ENCODE peak calls at places on chromosomes 1 and 21, in eight cellular contexts. S is ascending aorta, A is GM20000, N is omental fat pad, H is fibroblast of pulmonary artery, B is upper lobe of left lung, T is fibroblast of the aortic adventitia, P is left ventricle myocardium inferior. R is an unnamed sample.

GRCh38 chr1:31745071-31745897 is 18.9 kb downstream of the ADGRB2 start:
- DNase-seq in S (peak; percentile 81), A (peak; percentile 87), N (no peak), H (peak; percentile 66), B (peak; percentile 30), T (peak; percentile 66), P (peak; percentile 67), R (peak; percentile 60)

GRCh38 chr21:42652527-42653491 is 612 bp upstream of the PDE9A start:
- DNase-seq in S (peak; percentile 77), A (peak; percentile 44), N (no peak), H (peak; percentile 30), B (peak; percentile 91), T (no peak), P (peak; percentile 64), R (no peak)

GRCh38 chr1:2472561-2473166 is 3.4 kb upstream of the PLCH2 start:
- DNase-seq in S (no peak), A (no peak), N (no peak), H (no peak), B (no peak), T (no peak), P (no peak), R (no peak)

GRCh38 chr1:58515794-58516401 is 30.6 kb downstream of the OMA1 start:
- DNase-seq in S (peak; percentile 66), A (peak; percentile 59), N (no peak), H (peak; percentile 91), B (peak; percentile 56), T (peak; percentile 92), P (no peak), R (peak; percentile 68)

GRCh38 chr1:228337031-228337564 is 69.5 kb downstream of the TRIM11 start:
- DNase-seq in S (peak; percentile 41), A (no peak), N (peak; percentile 6), H (no peak), B (peak; percentile 18), T (no peak), P (peak; percentile 7), R (no peak)

GRCh38 chr1:224429616-224430015 is 5.0 kb downstream of the WDR26 start:
- DNase-seq in S (no peak), A (no peak), N (no peak), H (no peak), B (no peak), T (no peak), P (no peak), R (no peak)

GRCh38 chr21:34707876-34708325 is 39.1 kb downstream of the CLIC6 start:
- DNase-seq in S (no peak), A (peak; percentile 79), N (no peak), H (no peak), B (no peak), T (no peak), P (no peak), R (no peak)

GRCh38 chr1:203148127-203148526 is 20.6 kb downstream of the ADORA1 start:
- DNase-seq in S (no peak), A (no peak), N (no peak), H (no peak), B (no peak), T (no peak), P (no peak), R (no peak)

GRCh38 chr21:46077674-46078101 is 20.2 kb upstream of the COL6A2 start:
- DNase-seq in S (peak; percentile 38), A (no peak), N (no peak), H (no peak), B (peak; percentile 17), T (no peak), P (no peak), R (no peak)

GRCh38 chr1:244211559-244211944 is 160.5 kb downstream of the ZBTB18 start:
- DNase-seq in S (no peak), A (no peak), N (no peak), H (peak; percentile 88), B (no peak), T (peak; percentile 81), P (no peak), R (no peak)

GRCh38 chr1:170682809-170683208 is 18.9 kb downstream of the PRRX1 start:
- DNase-seq in S (no peak), A (no peak), N (no peak), H (no peak), B (no peak), T (no peak), P (no peak), R (no peak)

GRCh38 chr1:204834329-204834728 is 36.3 kb upstream of the NFASC start:
- DNase-seq in S (no peak), A (no peak), N (no peak), H (no peak), B (no peak), T (no peak), P (no peak), R (no peak)

GRCh38 chr1:5887436-5888290 is 104.6 kb downstream of the NPHP4 start:
- DNase-seq in S (no peak), A (no peak), N (no peak), H (no peak), B (no peak), T (no peak), P (no peak), R (no peak)

GRCh38 chr1:241396747-241397691 is 40.0 kb upstream of the RGS7 start:
- DNase-seq in S (no peak), A (no peak), N (no peak), H (no peak), B (no peak), T (no peak), P (no peak), R (peak; percentile 35)

GRCh38 chr1:3086272-3086671 is 17.3 kb downstream of the PRDM16 start:
- DNase-seq in S (no peak), A (no peak), N (no peak), H (no peak), B (no peak), T (no peak), P (no peak), R (no peak)

GRCh38 chr1:1832151-1832550 is 53.9 kb upstream of the NADK start:
- DNase-seq in S (no peak), A (no peak), N (no peak), H (no peak), B (no peak), T (no peak), P (no peak), R (no peak)

GRCh38 chr1:185768371-185768770 is 34.2 kb downstream of the HMCN1 start:
- DNase-seq in S (no peak), A (no peak), N (no peak), H (no peak), B (no peak), T (no peak), P (no peak), R (no peak)

GRCh38 chr1:119713538-119714456 is 2.1 kb downstream of the PHGDH start:
- DNase-seq in S (no peak), A (no peak), N (no peak), H (peak; percentile 40), B (no peak), T (peak; percentile 69), P (no peak), R (no peak)

GRCh38 chr1:205493241-205494085 is 11.0 kb upstream of the CDK18 start:
- DNase-seq in S (peak; percentile 71), A (no peak), N (no peak), H (peak; percentile 89), B (peak; percentile 30), T (peak; percentile 80), P (no peak), R (peak; percentile 42)

DNA sequence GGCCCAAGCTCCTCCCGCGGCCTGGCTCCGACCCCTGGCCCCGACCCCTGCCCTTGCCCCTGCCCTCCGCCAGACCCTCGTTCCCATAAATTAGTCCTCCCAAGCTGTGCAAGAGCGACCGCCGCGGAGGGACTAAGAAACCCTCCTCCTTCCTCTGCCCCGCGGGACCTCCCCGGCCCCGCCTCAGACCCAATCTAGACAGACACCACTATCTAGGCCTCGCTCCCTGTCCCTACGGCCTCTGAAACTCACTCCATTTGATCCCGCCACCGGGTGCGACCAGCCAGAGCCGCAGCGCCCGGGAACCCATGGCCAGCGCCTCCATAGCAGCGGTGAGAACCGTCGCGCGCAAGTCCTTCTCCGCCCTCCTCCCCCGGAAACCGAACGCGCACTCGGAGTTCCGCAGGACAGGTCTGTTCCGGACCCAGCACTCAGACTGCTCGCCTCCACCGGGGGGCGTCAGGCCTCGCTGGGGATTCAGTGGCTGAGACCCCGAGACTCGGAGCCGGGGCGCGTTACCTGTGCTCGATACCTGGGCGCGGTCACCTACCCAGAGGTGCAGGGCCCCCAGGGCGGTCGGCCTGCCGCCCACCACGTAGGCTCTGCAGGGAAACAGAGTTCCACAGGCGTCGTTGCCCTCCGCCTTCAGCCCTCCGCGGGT is at the start of gene MRPL39:
- DNase-seq in S (peak; percentile 89), A (peak; percentile 90), N (peak; percentile 49), H (peak; percentile 91), B (peak; percentile 86), T (peak; percentile 86), P (peak; percentile 86), R (peak; percentile 84)
- TF ChIP-seq CTCF in S (peak; percentile 42), A (peak; percentile 77), N (peak; percentile 11), H (peak; percentile 67), B (peak; percentile 67), T (peak; percentile 74), P (peak; percentile 65), R (peak; percentile 75)

GRCh38 chr1:56142301-56142700 is 437.1 kb downstream of the PLPP3 start:
- DNase-seq in S (no peak), A (no peak), N (no peak), H (no peak), B (no peak), T (no peak), P (no peak), R (no peak)
- TF ChIP-seq CTCF in S (no peak), A (no peak), N (no peak), H (no peak), B (no peak), T (no peak), P (no peak), R (no peak)

GRCh38 chr1:167442854-167443565 is 75.3 kb downstream of the CD247 start:
- DNase-seq in S (peak; percentile 38), A (no peak), N (no peak), H (no peak), B (no peak), T (no peak), P (no peak), R (no peak)
- TF ChIP-seq CTCF in S (no peak), A (no peak), N (no peak), H (no peak), B (no peak), T (no peak), P (no peak), R (no peak)

DNA sequence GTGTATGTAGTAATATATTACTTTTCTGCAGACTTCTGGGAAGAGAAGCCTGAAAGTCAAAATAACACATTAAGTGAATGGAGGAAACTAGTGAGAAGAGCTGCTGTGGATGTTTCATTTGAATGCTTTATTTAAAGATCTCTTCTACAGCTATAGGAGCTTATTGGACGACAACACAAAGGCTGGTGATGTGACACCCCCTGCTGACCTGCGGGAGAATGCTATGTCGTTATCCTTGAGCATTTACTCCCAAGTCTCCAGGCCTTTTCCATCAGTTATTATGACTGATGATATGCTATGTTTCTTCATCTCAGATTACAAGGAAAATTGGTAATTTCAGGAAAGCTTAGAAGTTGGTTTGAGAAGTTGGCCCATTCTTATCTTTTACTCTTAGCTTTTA is 22.3 kb upstream of the PLA2G4A start:
- DNase-seq in S (no peak), A (peak; percentile 11), N (no peak), H (peak; percentile 75), B (no peak), T (peak; percentile 61), P (no peak), R (peak; percentile 19)
- TF ChIP-seq CTCF in S (no peak), A (peak; percentile 5), N (no peak), H (peak; percentile 56), B (no peak), T (peak; percentile 40), P (peak; percentile 41), R (peak; percentile 60)